ENCODE peak calls at places on chromosomes 5 and 9, in four cellular contexts. One of them, this sample, is unnamed.

GRCh38 chr5:64742821-64743220 is 25.7 kb downstream of the SREK1IP1 start:
- DNase-seq in endodermal cell: no peak
- DNase-seq in PC-3: no peak
- DNase-seq in SK-N-SH: no peak
- DNase-seq in this sample: no peak

GRCh38 chr5:77955577-77955976 is 179.4 kb upstream of the TBCA start:
- DNase-seq in endodermal cell: no peak
- DNase-seq in PC-3: no peak
- DNase-seq in SK-N-SH: no peak
- DNase-seq in this sample: no peak

GRCh38 chr5:108196276-108196675 is 185.6 kb downstream of the FBXL17 start:
- DNase-seq in endodermal cell: no peak
- DNase-seq in PC-3: peak
- DNase-seq in SK-N-SH: no peak
- DNase-seq in this sample: no peak

GRCh38 chr9:98142182-98142924 is 23.3 kb upstream of the TRIM14 start:
- DNase-seq in endodermal cell: no peak
- DNase-seq in PC-3: peak
- DNase-seq in SK-N-SH: peak
- DNase-seq in this sample: no peak

GRCh38 chr5:115324021-115324420 is 27.6 kb upstream of the CCDC112 start:
- DNase-seq in endodermal cell: no peak
- DNase-seq in PC-3: peak
- DNase-seq in SK-N-SH: no peak
- DNase-seq in this sample: no peak

GRCh38 chr9:89078860-89079259 is 87.6 kb downstream of the S1PR3 start:
- DNase-seq in endodermal cell: no peak
- DNase-seq in PC-3: peak
- DNase-seq in SK-N-SH: no peak
- DNase-seq in this sample: no peak

GRCh38 chr5:40680741-40681350 is 1.1 kb downstream of the PTGER4 start:
- DNase-seq in endodermal cell: peak
- DNase-seq in PC-3: no peak
- DNase-seq in SK-N-SH: peak
- DNase-seq in this sample: no peak

GRCh38 chr5:6377582-6378127 is 692 bp downstream of the MED10 start:
- DNase-seq in endodermal cell: no peak
- DNase-seq in PC-3: no peak
- DNase-seq in SK-N-SH: no peak
- DNase-seq in this sample: no peak

GRCh38 chr5:124007675-124008398 is 495.9 kb downstream of the CSNK1G3 start:
- DNase-seq in endodermal cell: no peak
- DNase-seq in PC-3: peak
- DNase-seq in SK-N-SH: no peak
- DNase-seq in this sample: no peak

GRCh38 chr5:52885614-52886013 is 97.9 kb downstream of the ITGA1 start:
- DNase-seq in endodermal cell: no peak
- DNase-seq in PC-3: no peak
- DNase-seq in SK-N-SH: no peak
- DNase-seq in this sample: no peak

GRCh38 chr5:93890657-93891056 is 149.3 kb upstream of the POU5F2 start:
- DNase-seq in endodermal cell: no peak
- DNase-seq in PC-3: no peak
- DNase-seq in SK-N-SH: no peak
- DNase-seq in this sample: no peak

GRCh38 chr5:40873481-40873880 is 32.3 kb downstream of the CARD6 start:
- DNase-seq in endodermal cell: no peak
- DNase-seq in PC-3: no peak
- DNase-seq in SK-N-SH: no peak
- DNase-seq in this sample: no peak

DNA sequence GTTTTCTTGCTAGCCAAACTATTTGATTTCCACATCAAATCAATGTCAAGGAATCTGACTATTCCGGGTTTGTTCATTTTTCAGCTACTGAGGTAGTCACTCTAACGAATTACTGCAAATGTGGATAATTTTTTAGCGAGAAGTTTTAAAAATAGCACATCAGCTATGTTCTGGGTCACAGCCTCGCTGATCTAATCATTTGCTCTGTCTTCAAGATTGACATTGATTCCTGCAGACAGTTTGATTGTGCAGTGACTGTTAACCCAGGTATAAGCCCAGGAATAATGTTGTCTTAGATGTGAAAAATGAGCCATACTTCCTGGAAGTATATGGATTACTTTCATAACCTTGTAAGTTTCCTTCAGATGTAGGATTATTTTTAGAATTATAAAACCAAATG is 175.1 kb downstream of the BAAT start:
- DNase-seq in endodermal cell: no peak
- DNase-seq in PC-3: no peak
- DNase-seq in SK-N-SH: no peak
- DNase-seq in this sample: no peak
- H3K9ac ChIP-seq in endodermal cell: no peak
- H3K9ac ChIP-seq in PC-3: no peak
- H3K9ac ChIP-seq in SK-N-SH: no peak
- H3K9ac ChIP-seq in this sample: no peak

GRCh38 chr9:37471942-37472679 is 6.9 kb upstream of the ZBTB5 start:
- DNase-seq in endodermal cell: peak
- DNase-seq in PC-3: peak
- DNase-seq in SK-N-SH: no peak
- DNase-seq in this sample: peak
- H3K9ac ChIP-seq in endodermal cell: peak
- H3K9ac ChIP-seq in PC-3: peak
- H3K9ac ChIP-seq in SK-N-SH: peak
- H3K9ac ChIP-seq in this sample: peak

GRCh38 chr9:16960084-16960483 is 89.6 kb upstream of the BNC2 start:
- DNase-seq in endodermal cell: no peak
- DNase-seq in PC-3: peak
- DNase-seq in SK-N-SH: no peak
- DNase-seq in this sample: no peak

GRCh38 chr9:16964228-16964627 is 93.8 kb upstream of the BNC2 start:
- DNase-seq in endodermal cell: no peak
- DNase-seq in PC-3: peak
- DNase-seq in SK-N-SH: no peak
- DNase-seq in this sample: no peak
- H3K9ac ChIP-seq in endodermal cell: no peak
- H3K9ac ChIP-seq in PC-3: peak
- H3K9ac ChIP-seq in SK-N-SH: peak
- H3K9ac ChIP-seq in this sample: no peak

GRCh38 chr5:177498013-177498847 is 826 bp upstream of the PDLIM7 start:
- DNase-seq in endodermal cell: peak
- DNase-seq in PC-3: peak
- DNase-seq in SK-N-SH: no peak
- DNase-seq in this sample: no peak
- H3K9ac ChIP-seq in endodermal cell: no peak
- H3K9ac ChIP-seq in PC-3: peak
- H3K9ac ChIP-seq in SK-N-SH: peak
- H3K9ac ChIP-seq in this sample: peak

DNA sequence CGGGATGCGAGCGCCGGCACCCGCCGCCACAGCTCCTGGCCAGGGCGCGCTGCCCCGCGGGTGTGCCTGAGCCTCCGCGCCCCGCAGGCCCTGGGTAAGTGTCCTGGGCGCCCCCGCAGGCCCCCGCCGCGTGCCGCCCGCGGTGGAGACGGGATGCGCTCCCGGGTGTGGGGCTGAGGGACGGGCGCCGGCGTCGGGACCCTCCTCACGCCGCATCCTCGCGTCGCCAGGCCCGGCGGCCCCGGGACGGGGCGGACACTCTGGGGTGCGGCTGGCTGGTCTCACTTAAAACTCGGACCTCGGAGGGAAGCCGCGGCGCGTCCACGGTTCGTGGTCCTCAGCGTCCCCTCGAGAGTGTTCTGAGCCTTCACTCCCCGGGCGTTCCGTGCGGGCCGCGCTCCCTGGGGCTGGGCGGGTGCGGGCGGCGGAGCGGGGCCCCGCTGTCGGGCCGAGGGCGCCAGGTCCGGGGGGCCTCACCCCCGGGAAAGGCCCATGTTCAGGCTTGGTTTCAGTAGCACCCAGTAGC is 275 bp downstream of the AHRR start:
- DNase-seq in endodermal cell: no peak
- DNase-seq in PC-3: no peak
- DNase-seq in SK-N-SH: no peak
- DNase-seq in this sample: no peak
- H3K9ac ChIP-seq in endodermal cell: no peak
- H3K9ac ChIP-seq in PC-3: peak
- H3K9ac ChIP-seq in SK-N-SH: no peak
- H3K9ac ChIP-seq in this sample: peak

DNA sequence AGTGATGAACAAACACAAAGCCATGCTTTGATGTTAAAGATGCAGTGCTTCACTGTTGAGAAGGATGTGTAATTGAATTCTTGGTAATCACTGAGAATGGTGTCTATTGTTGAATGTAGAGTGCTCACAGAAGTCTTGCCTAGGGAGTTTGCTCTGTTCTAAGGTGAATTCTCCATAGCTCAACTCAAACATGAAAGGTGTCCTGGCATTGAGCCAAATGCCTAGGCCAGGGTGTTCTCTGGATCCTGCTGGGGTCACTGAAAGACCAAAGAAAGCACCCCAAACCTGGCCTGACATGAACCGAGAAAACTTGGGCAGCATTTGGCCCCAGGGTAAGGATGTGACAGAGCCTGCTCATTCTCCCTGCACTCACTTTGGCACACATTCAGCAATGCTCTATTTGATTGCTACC is 217.3 kb downstream of the ARL15 start:
- DNase-seq in endodermal cell: no peak
- DNase-seq in PC-3: peak
- DNase-seq in SK-N-SH: peak
- DNase-seq in this sample: no peak
- H3K9ac ChIP-seq in endodermal cell: no peak
- H3K9ac ChIP-seq in PC-3: no peak
- H3K9ac ChIP-seq in SK-N-SH: no peak
- H3K9ac ChIP-seq in this sample: no peak

GRCh38 chr9:114407889-114408288 is 20.1 kb upstream of the AKNA start:
- DNase-seq in endodermal cell: no peak
- DNase-seq in PC-3: no peak
- DNase-seq in SK-N-SH: no peak
- DNase-seq in this sample: no peak

GRCh38 chr9:114404531-114404930 is 16.7 kb upstream of the AKNA start:
- DNase-seq in endodermal cell: no peak
- DNase-seq in PC-3: no peak
- DNase-seq in SK-N-SH: no peak
- DNase-seq in this sample: no peak

GRCh38 chr9:114408646-114409045 is 20.9 kb upstream of the AKNA start:
- DNase-seq in endodermal cell: no peak
- DNase-seq in PC-3: no peak
- DNase-seq in SK-N-SH: no peak
- DNase-seq in this sample: no peak

GRCh38 chr9:114405294-114406034 is 17.7 kb upstream of the AKNA start:
- DNase-seq in endodermal cell: peak
- DNase-seq in PC-3: peak
- DNase-seq in SK-N-SH: peak
- DNase-seq in this sample: peak

DNA sequence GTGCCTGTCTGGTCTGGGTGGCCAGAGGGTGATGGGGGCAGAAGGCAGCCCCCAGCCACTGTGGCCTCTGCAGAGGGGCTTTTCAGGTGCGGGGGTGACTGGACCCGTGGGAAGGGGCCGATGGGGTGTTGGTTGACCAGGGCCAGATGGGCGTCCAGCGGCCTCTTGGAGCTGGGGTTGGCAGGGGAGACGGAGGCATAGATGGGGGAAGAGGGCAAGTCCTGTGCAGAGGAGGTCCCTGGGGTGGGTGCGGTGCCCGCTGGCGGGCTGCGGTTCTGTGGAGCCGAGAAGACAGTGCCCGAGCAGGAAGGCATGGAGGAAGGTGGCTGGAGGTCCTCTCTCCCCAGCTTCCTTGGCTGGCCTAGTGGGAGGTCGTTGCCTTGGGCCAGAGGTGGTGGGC is 18.7 kb upstream of the AKNA start:
- DNase-seq in endodermal cell: no peak
- DNase-seq in PC-3: no peak
- DNase-seq in SK-N-SH: no peak
- DNase-seq in this sample: no peak
- H3K9ac ChIP-seq in endodermal cell: no peak
- H3K9ac ChIP-seq in PC-3: no peak
- H3K9ac ChIP-seq in SK-N-SH: no peak
- H3K9ac ChIP-seq in this sample: no peak

GRCh38 chr5:141525659-141526058 is 36.8 kb downstream of the PCDHGC5 start:
- DNase-seq in endodermal cell: no peak
- DNase-seq in PC-3: no peak
- DNase-seq in SK-N-SH: no peak
- DNase-seq in this sample: no peak

GRCh38 chr5:141532726-141533125 is 43.8 kb downstream of the PCDHGC5 start:
- DNase-seq in endodermal cell: no peak
- DNase-seq in PC-3: no peak
- DNase-seq in SK-N-SH: no peak
- DNase-seq in this sample: no peak

GRCh38 chr5:141529873-141530272 is 41.0 kb downstream of the PCDHGC5 start:
- DNase-seq in endodermal cell: no peak
- DNase-seq in PC-3: no peak
- DNase-seq in SK-N-SH: no peak
- DNase-seq in this sample: no peak

GRCh38 chr5:141528401-141528984 is 39.6 kb downstream of the PCDHGC5 start:
- DNase-seq in endodermal cell: no peak
- DNase-seq in PC-3: no peak
- DNase-seq in SK-N-SH: no peak
- DNase-seq in this sample: no peak

DNA sequence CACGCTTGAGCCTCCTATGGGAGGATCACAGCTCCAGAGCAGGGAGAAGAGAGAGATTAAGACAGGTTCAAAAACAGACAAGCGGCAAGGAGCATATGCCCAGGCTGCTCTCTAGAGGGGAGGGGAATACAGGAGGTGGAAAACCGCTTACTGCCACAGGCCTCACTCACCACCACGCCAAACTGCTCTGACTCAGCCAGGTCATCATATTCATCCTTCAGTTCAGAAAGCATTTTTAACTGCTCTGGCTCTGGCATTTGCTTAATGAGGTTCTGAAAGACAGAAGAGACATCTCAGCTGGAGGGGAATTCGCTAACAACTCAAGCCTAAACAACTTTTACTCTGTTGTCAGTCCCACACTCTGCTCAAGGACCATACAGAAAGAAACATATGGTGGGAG is 40.1 kb downstream of the PCDHGC5 start:
- DNase-seq in endodermal cell: no peak
- DNase-seq in PC-3: no peak
- DNase-seq in SK-N-SH: no peak
- DNase-seq in this sample: no peak
- H3K9ac ChIP-seq in endodermal cell: no peak
- H3K9ac ChIP-seq in PC-3: no peak
- H3K9ac ChIP-seq in SK-N-SH: peak
- H3K9ac ChIP-seq in this sample: no peak

GRCh38 chr9:136259517-136259813 is 13.9 kb upstream of the QSOX2 start:
- DNase-seq in endodermal cell: no peak
- DNase-seq in PC-3: no peak
- DNase-seq in SK-N-SH: no peak
- DNase-seq in this sample: no peak

GRCh38 chr9:136260936-136261472 is 15.4 kb upstream of the QSOX2 start:
- DNase-seq in endodermal cell: no peak
- DNase-seq in PC-3: no peak
- DNase-seq in SK-N-SH: no peak
- DNase-seq in this sample: no peak

GRCh38 chr9:136259836-136260235 is 14.2 kb upstream of the QSOX2 start:
- DNase-seq in endodermal cell: no peak
- DNase-seq in PC-3: no peak
- DNase-seq in SK-N-SH: no peak
- DNase-seq in this sample: no peak

GRCh38 chr9:136261686-136262430 is 16.2 kb upstream of the QSOX2 start:
- DNase-seq in endodermal cell: no peak
- DNase-seq in PC-3: no peak
- DNase-seq in SK-N-SH: no peak
- DNase-seq in this sample: no peak

GRCh38 chr9:136260521-136260920 is 14.9 kb upstream of the QSOX2 start:
- DNase-seq in endodermal cell: no peak
- DNase-seq in PC-3: no peak
- DNase-seq in SK-N-SH: no peak
- DNase-seq in this sample: no peak
- H3K9ac ChIP-seq in endodermal cell: no peak
- H3K9ac ChIP-seq in PC-3: no peak
- H3K9ac ChIP-seq in SK-N-SH: no peak
- H3K9ac ChIP-seq in this sample: no peak